ENCODE peak calls at places on chromosomes 2 and 18, in five cellular contexts. V, E, D, O and F are unnamed samples.

GRCh38 chr18:56068030-56068671 is 480.2 kb upstream of the TCF4 start:
- DNase-seq in V (peak), E (no peak), D (no peak), O (no peak), F (no peak)

GRCh38 chr18:39564716-39565115 is 1999.1 kb upstream of the CELF4 start:
- DNase-seq in V (no peak), E (no peak), D (no peak), O (no peak), F (no peak)

GRCh38 chr2:67954125-67954748 is 108.6 kb downstream of the C1D start:
- DNase-seq in V (peak), E (no peak), D (no peak), O (peak), F (no peak)

GRCh38 chr2:101125799-101126198 is 25.4 kb downstream of the TBC1D8 start:
- DNase-seq in V (no peak), E (no peak), D (no peak), O (no peak), F (no peak)

GRCh38 chr2:28533021-28533420 is 37.2 kb downstream of the PLB1 start:
- DNase-seq in V (no peak), E (no peak), D (no peak), O (no peak), F (no peak)

GRCh38 chr2:29130295-29130694 is 15.1 kb downstream of the CLIP4 start:
- DNase-seq in V (peak), E (no peak), D (no peak), O (no peak), F (no peak)

GRCh38 chr2:201558232-201558631 is 85.1 kb downstream of the TMEM237 start:
- DNase-seq in V (no peak), E (no peak), D (no peak), O (no peak), F (no peak)

GRCh38 chr2:20925265-20925889 is 102.5 kb upstream of the LDAH start:
- DNase-seq in V (peak), E (no peak), D (peak), O (no peak), F (no peak)

GRCh38 chr2:32688511-32688910 is 60.7 kb downstream of the TTC27 start:
- DNase-seq in V (no peak), E (no peak), D (no peak), O (no peak), F (no peak)

GRCh38 chr2:168482245-168482644 is 26.2 kb downstream of the CERS6 start:
- DNase-seq in V (no peak), E (no peak), D (no peak), O (no peak), F (no peak)

GRCh38 chr2:31075936-31076590 is 62.2 kb downstream of the GALNT14 start:
- DNase-seq in V (no peak), E (no peak), D (no peak), O (no peak), F (no peak)

GRCh38 chr2:138090330-138090729 is 126.1 kb downstream of the HNMT start:
- DNase-seq in V (peak), E (no peak), D (no peak), O (no peak), F (no peak)

GRCh38 chr2:231671617-231672350 is 36.5 kb upstream of the PTMA start:
- DNase-seq in V (no peak), E (no peak), D (peak), O (peak), F (no peak)

GRCh38 chr18:5630057-5630765 is 86.4 kb upstream of the EPB41L3 start:
- DNase-seq in V (peak), E (peak), D (peak), O (peak), F (peak)

GRCh38 chr2:222548997-222549396 is 106.9 kb downstream of the FARSB start:
- DNase-seq in V (no peak), E (no peak), D (peak), O (no peak), F (no peak)

DNA sequence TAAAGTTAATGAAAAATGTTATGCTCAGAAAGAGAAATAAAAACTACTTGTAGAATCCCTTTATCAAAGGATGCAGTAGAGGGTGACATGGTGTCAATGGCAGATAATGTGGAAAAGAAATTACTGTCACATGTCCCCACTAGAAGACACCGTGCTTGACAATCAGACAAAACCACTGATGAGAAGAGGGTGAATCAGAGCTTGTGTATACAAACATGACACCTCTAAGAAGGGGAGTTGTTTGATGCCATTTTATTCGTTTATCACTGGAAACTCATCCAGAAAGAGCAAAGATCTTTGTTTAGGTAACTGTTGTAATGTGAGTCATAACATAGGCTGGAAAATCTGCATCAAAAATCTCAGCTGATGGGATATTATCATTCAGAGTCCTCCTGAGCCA is 49.6 kb upstream of the RAB12 start:
- DNase-seq in V (no peak), E (no peak), D (no peak), O (no peak), F (no peak)
- H3K27ac ChIP-seq in V (no peak), E (no peak), D (no peak), O (no peak), F (no peak)

DNA sequence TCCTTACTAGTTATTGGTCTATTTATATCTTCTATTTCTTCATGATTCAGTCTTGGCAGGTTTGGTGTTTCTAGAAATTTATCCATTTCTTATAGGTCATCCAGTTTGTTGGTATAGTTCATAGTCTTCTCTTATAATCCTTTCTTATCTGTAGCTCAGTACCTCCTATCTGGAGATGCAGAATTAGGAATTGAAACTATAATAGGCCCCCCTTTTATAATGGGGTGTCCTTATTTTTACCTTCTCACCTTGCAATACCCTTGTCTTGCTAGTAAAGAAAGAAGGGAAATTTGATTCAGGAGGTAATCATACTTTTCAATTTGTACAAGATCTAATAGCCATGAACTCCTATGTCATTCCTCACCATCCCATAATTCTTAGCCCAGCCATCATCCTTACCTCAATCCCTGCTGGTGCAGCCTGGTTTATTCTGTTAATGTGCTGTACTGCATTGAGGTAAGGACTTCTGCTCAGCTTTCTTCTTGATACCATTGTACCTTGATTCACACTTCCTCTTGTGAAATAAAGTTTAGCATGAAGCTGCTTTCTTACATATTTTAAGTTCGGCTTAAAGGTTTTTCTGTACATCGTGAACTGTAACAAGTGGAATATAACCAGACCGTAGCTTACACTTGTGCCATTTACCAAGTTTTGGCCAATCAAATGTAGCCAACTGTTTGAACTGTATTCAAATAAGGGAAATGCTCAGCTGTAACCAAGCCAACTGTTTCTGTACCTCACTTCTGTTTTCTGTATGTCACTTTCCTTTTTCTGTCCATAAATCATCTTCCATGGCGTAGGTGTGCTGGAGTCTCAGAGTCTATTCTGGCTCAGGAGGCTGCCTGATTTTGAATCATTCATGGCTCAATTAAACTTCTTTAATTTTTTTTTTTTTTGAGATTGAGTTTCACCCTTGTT is 40.1 kb upstream of the PTH2R start:
- DNase-seq in V (no peak), E (no peak), D (no peak), O (no peak), F (no peak)
- H3K27ac ChIP-seq in V (no peak), E (no peak), D (no peak), O (no peak), F (no peak)

GRCh38 chr2:218956039-218956438 is 3.4 kb upstream of the CDK5R2 start:
- DNase-seq in V (no peak), E (no peak), D (no peak), O (no peak), F (no peak)
- H3K27ac ChIP-seq in V (no peak), E (no peak), D (no peak), O (no peak), F (no peak)

DNA sequence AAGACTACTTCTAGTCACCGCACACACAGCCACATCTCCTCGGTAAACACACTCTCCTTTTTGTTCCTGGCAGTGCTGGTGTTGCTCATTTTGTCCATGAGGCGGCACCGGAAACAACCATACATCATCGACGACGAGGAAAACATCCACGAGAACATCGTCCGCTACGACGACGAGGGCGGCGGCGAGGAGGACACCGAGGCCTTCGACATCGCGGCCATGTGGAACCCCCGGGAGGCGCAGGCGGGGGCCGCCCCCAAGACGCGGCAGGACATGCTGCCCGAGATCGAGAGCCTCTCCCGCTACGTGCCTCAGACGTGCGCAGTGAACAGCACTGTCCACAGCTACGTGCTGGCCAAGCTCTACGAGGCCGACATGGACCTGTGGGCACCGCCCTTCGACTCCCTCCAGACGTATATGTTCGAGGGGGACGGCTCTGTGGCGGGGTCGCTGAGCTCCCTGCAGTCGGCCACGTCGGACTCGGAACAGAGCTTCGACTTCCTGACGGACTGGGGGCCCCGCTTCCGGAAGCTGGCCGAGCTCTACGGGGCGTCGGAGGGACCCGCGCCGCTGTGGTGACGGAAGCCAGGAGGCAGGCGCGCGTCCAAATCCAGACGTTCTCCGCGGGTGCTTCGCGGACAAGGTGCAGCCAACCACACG is 221.0 kb downstream of the CDH20 start:
- DNase-seq in V (no peak), E (peak), D (no peak), O (peak), F (no peak)
- H3K27ac ChIP-seq in V (no peak), E (no peak), D (no peak), O (no peak), F (no peak)

GRCh38 chr2:177783091-177783490 is 289.5 kb downstream of the PDE11A start:
- DNase-seq in V (no peak), E (no peak), D (no peak), O (no peak), F (no peak)

GRCh38 chr2:177782613-177783012 is 290.0 kb downstream of the PDE11A start:
- DNase-seq in V (no peak), E (no peak), D (no peak), O (no peak), F (no peak)

GRCh38 chr2:177784449-177784845 is 288.1 kb downstream of the PDE11A start:
- DNase-seq in V (no peak), E (no peak), D (no peak), O (no peak), F (no peak)

GRCh38 chr2:177778472-177778871 is 294.1 kb downstream of the PDE11A start:
- DNase-seq in V (no peak), E (no peak), D (no peak), O (no peak), F (no peak)

GRCh38 chr2:177783835-177784448 is 288.6 kb downstream of the PDE11A start:
- DNase-seq in V (no peak), E (no peak), D (no peak), O (no peak), F (no peak)
- H3K27ac ChIP-seq in V (no peak), E (no peak), D (no peak), O (peak), F (no peak)